ENCODE peak calls at places on chromosomes 2 and 18, in nine cellular contexts. One of them, this sample, is unnamed.

GRCh38 chr2:241768251-241768711 is 8.3 kb upstream of the GAL3ST2 start:
- DNase-seq in thyroid gland: no peak
- DNase-seq in breast epithelium: peak
- DNase-seq in endothelial cell of umbilical vein: no peak
- DNase-seq in sigmoid colon: peak
- DNase-seq in transverse colon: no peak
- DNase-seq in tibial nerve: no peak
- DNase-seq in H54: no peak
- DNase-seq in esophagus squamous epithelium: no peak
- DNase-seq in this sample: no peak

GRCh38 chr18:24019641-24020331 is 5.2 kb downstream of the TTC39C start:
- DNase-seq in endothelial cell of umbilical vein: no peak
- DNase-seq in transverse colon: no peak
- DNase-seq in breast epithelium: no peak
- DNase-seq in tibial nerve: no peak
- DNase-seq in sigmoid colon: no peak
- DNase-seq in esophagus squamous epithelium: no peak
- DNase-seq in thyroid gland: no peak
- DNase-seq in H54: no peak
- DNase-seq in this sample: no peak

GRCh38 chr2:189252991-189253680 is 73.6 kb upstream of the COL5A2 start:
- DNase-seq in tibial nerve: no peak
- DNase-seq in sigmoid colon: no peak
- DNase-seq in thyroid gland: no peak
- DNase-seq in transverse colon: peak
- DNase-seq in breast epithelium: no peak
- DNase-seq in esophagus squamous epithelium: no peak
- DNase-seq in endothelial cell of umbilical vein: peak
- DNase-seq in H54: no peak
- DNase-seq in this sample: no peak

GRCh38 chr2:238106339-238106697 is 6.2 kb downstream of the ESPNL start:
- DNase-seq in thyroid gland: no peak
- DNase-seq in endothelial cell of umbilical vein: no peak
- DNase-seq in tibial nerve: no peak
- DNase-seq in sigmoid colon: peak
- DNase-seq in transverse colon: peak
- DNase-seq in breast epithelium: no peak
- DNase-seq in H54: no peak
- DNase-seq in esophagus squamous epithelium: no peak
- DNase-seq in this sample: no peak

GRCh38 chr2:98281607-98282006 is 64.6 kb upstream of the CNGA3 start:
- DNase-seq in esophagus squamous epithelium: no peak
- DNase-seq in transverse colon: no peak
- DNase-seq in thyroid gland: no peak
- DNase-seq in tibial nerve: no peak
- DNase-seq in endothelial cell of umbilical vein: no peak
- DNase-seq in breast epithelium: no peak
- DNase-seq in sigmoid colon: no peak
- DNase-seq in H54: no peak
- DNase-seq in this sample: no peak

GRCh38 chr2:236205867-236206645 is 37.9 kb upstream of the GBX2 start:
- DNase-seq in H54: no peak
- DNase-seq in endothelial cell of umbilical vein: peak
- DNase-seq in sigmoid colon: no peak
- DNase-seq in transverse colon: no peak
- DNase-seq in breast epithelium: no peak
- DNase-seq in esophagus squamous epithelium: no peak
- DNase-seq in thyroid gland: no peak
- DNase-seq in tibial nerve: no peak
- DNase-seq in this sample: no peak

GRCh38 chr18:39521164-39521563 is 1955.6 kb upstream of the CELF4 start:
- DNase-seq in endothelial cell of umbilical vein: no peak
- DNase-seq in esophagus squamous epithelium: no peak
- DNase-seq in thyroid gland: no peak
- DNase-seq in breast epithelium: no peak
- DNase-seq in tibial nerve: no peak
- DNase-seq in H54: no peak
- DNase-seq in transverse colon: no peak
- DNase-seq in sigmoid colon: no peak
- DNase-seq in this sample: no peak

GRCh38 chr2:1601471-1602358 is 142.6 kb downstream of the PXDN start:
- DNase-seq in tibial nerve: no peak
- DNase-seq in thyroid gland: no peak
- DNase-seq in sigmoid colon: no peak
- DNase-seq in breast epithelium: no peak
- DNase-seq in esophagus squamous epithelium: no peak
- DNase-seq in transverse colon: no peak
- DNase-seq in endothelial cell of umbilical vein: no peak
- DNase-seq in H54: no peak
- DNase-seq in this sample: no peak

GRCh38 chr2:120820263-120820884 is 84.7 kb downstream of the GLI2 start:
- DNase-seq in tibial nerve: no peak
- DNase-seq in H54: no peak
- DNase-seq in sigmoid colon: peak
- DNase-seq in endothelial cell of umbilical vein: no peak
- DNase-seq in esophagus squamous epithelium: no peak
- DNase-seq in breast epithelium: no peak
- DNase-seq in transverse colon: peak
- DNase-seq in thyroid gland: no peak
- DNase-seq in this sample: no peak

GRCh38 chr2:201116115-201116958 is at the start of gene CFLAR:
- DNase-seq in tibial nerve: peak
- DNase-seq in breast epithelium: peak
- DNase-seq in H54: peak
- DNase-seq in esophagus squamous epithelium: no peak
- DNase-seq in endothelial cell of umbilical vein: peak
- DNase-seq in thyroid gland: peak
- DNase-seq in transverse colon: peak
- DNase-seq in sigmoid colon: peak
- DNase-seq in this sample: peak

GRCh38 chr18:78830826-78831225 is 148.8 kb upstream of the SALL3 start:
- DNase-seq in breast epithelium: no peak
- DNase-seq in transverse colon: no peak
- DNase-seq in thyroid gland: no peak
- DNase-seq in H54: no peak
- DNase-seq in sigmoid colon: no peak
- DNase-seq in esophagus squamous epithelium: no peak
- DNase-seq in endothelial cell of umbilical vein: no peak
- DNase-seq in tibial nerve: no peak
- DNase-seq in this sample: no peak

GRCh38 chr2:63438171-63438570 is 150.1 kb downstream of the WDPCP start:
- DNase-seq in tibial nerve: no peak
- DNase-seq in thyroid gland: no peak
- DNase-seq in H54: no peak
- DNase-seq in sigmoid colon: no peak
- DNase-seq in esophagus squamous epithelium: no peak
- DNase-seq in endothelial cell of umbilical vein: peak
- DNase-seq in transverse colon: no peak
- DNase-seq in breast epithelium: no peak
- DNase-seq in this sample: no peak

GRCh38 chr2:214011676-214012075 is 399.2 kb upstream of the VWC2L start:
- DNase-seq in endothelial cell of umbilical vein: no peak
- DNase-seq in esophagus squamous epithelium: no peak
- DNase-seq in tibial nerve: no peak
- DNase-seq in transverse colon: no peak
- DNase-seq in sigmoid colon: no peak
- DNase-seq in thyroid gland: no peak
- DNase-seq in breast epithelium: no peak
- DNase-seq in H54: no peak
- DNase-seq in this sample: no peak

GRCh38 chr2:188773075-188773474 is 201.1 kb upstream of the COL3A1 start:
- DNase-seq in endothelial cell of umbilical vein: no peak
- DNase-seq in thyroid gland: no peak
- DNase-seq in tibial nerve: no peak
- DNase-seq in H54: no peak
- DNase-seq in sigmoid colon: no peak
- DNase-seq in esophagus squamous epithelium: no peak
- DNase-seq in breast epithelium: no peak
- DNase-seq in transverse colon: no peak
- DNase-seq in this sample: no peak

GRCh38 chr2:196101325-196101981 is 32.8 kb upstream of the DNAH7 start:
- DNase-seq in esophagus squamous epithelium: no peak
- DNase-seq in breast epithelium: peak
- DNase-seq in endothelial cell of umbilical vein: no peak
- DNase-seq in transverse colon: peak
- DNase-seq in tibial nerve: no peak
- DNase-seq in H54: no peak
- DNase-seq in thyroid gland: no peak
- DNase-seq in sigmoid colon: no peak
- DNase-seq in this sample: peak

GRCh38 chr2:198135481-198135934 is 331.1 kb downstream of the PLCL1 start:
- DNase-seq in tibial nerve: no peak
- DNase-seq in sigmoid colon: no peak
- DNase-seq in esophagus squamous epithelium: no peak
- DNase-seq in H54: no peak
- DNase-seq in breast epithelium: no peak
- DNase-seq in thyroid gland: no peak
- DNase-seq in transverse colon: no peak
- DNase-seq in endothelial cell of umbilical vein: no peak
- DNase-seq in this sample: no peak

GRCh38 chr2:128317186-128317897 is 1.3 kb downstream of the HS6ST1 start:
- DNase-seq in transverse colon: peak
- DNase-seq in breast epithelium: peak
- DNase-seq in H54: no peak
- DNase-seq in esophagus squamous epithelium: no peak
- DNase-seq in sigmoid colon: peak
- DNase-seq in endothelial cell of umbilical vein: no peak
- DNase-seq in thyroid gland: peak
- DNase-seq in tibial nerve: no peak
- DNase-seq in this sample: peak

GRCh38 chr2:231673348-231673770 is 35.0 kb upstream of the PTMA start:
- DNase-seq in thyroid gland: peak
- DNase-seq in esophagus squamous epithelium: no peak
- DNase-seq in H54: peak
- DNase-seq in transverse colon: peak
- DNase-seq in sigmoid colon: peak
- DNase-seq in breast epithelium: no peak
- DNase-seq in tibial nerve: no peak
- DNase-seq in endothelial cell of umbilical vein: no peak
- DNase-seq in this sample: no peak

GRCh38 chr2:223096571-223096970 is 44.6 kb downstream of the KCNE4 start:
- DNase-seq in breast epithelium: no peak
- DNase-seq in tibial nerve: no peak
- DNase-seq in H54: no peak
- DNase-seq in transverse colon: no peak
- DNase-seq in sigmoid colon: no peak
- DNase-seq in thyroid gland: no peak
- DNase-seq in endothelial cell of umbilical vein: no peak
- DNase-seq in esophagus squamous epithelium: no peak
- DNase-seq in this sample: no peak

GRCh38 chr18:1294229-1294628 is 389.6 kb downstream of the ADCYAP1 start:
- DNase-seq in sigmoid colon: no peak
- DNase-seq in tibial nerve: no peak
- DNase-seq in breast epithelium: no peak
- DNase-seq in esophagus squamous epithelium: no peak
- DNase-seq in thyroid gland: no peak
- DNase-seq in H54: no peak
- DNase-seq in endothelial cell of umbilical vein: no peak
- DNase-seq in transverse colon: no peak
- DNase-seq in this sample: no peak

GRCh38 chr2:26978061-26978596 is 7.7 kb downstream of the MAPRE3 start:
- DNase-seq in esophagus squamous epithelium: no peak
- DNase-seq in endothelial cell of umbilical vein: peak
- DNase-seq in transverse colon: peak
- DNase-seq in tibial nerve: no peak
- DNase-seq in sigmoid colon: no peak
- DNase-seq in thyroid gland: peak
- DNase-seq in H54: no peak
- DNase-seq in breast epithelium: no peak
- DNase-seq in this sample: peak

GRCh38 chr2:217897816-217898806 is 104.7 kb downstream of the TNS1 start:
- DNase-seq in esophagus squamous epithelium: no peak
- DNase-seq in tibial nerve: no peak
- DNase-seq in thyroid gland: peak
- DNase-seq in transverse colon: no peak
- DNase-seq in breast epithelium: peak
- DNase-seq in endothelial cell of umbilical vein: no peak
- DNase-seq in sigmoid colon: peak
- DNase-seq in H54: no peak
- DNase-seq in this sample: no peak
- TF ChIP-seq POLR2A in esophagus squamous epithelium: no peak
- TF ChIP-seq POLR2A in tibial nerve: no peak
- TF ChIP-seq POLR2A in thyroid gland: no peak
- TF ChIP-seq POLR2A in transverse colon: no peak
- TF ChIP-seq POLR2A in breast epithelium: no peak
- TF ChIP-seq POLR2A in endothelial cell of umbilical vein: no peak
- TF ChIP-seq POLR2A in sigmoid colon: no peak
- TF ChIP-seq POLR2A in H54: no peak
- TF ChIP-seq POLR2A in this sample: no peak

GRCh38 chr2:9142551-9143263 is 63.9 kb upstream of the ASAP2 start:
- DNase-seq in H54: peak
- DNase-seq in breast epithelium: peak
- DNase-seq in tibial nerve: peak
- DNase-seq in sigmoid colon: peak
- DNase-seq in transverse colon: peak
- DNase-seq in thyroid gland: peak
- DNase-seq in endothelial cell of umbilical vein: peak
- DNase-seq in esophagus squamous epithelium: no peak
- DNase-seq in this sample: peak
- TF ChIP-seq POLR2A in H54: no peak
- TF ChIP-seq POLR2A in breast epithelium: no peak
- TF ChIP-seq POLR2A in tibial nerve: no peak
- TF ChIP-seq POLR2A in sigmoid colon: no peak
- TF ChIP-seq POLR2A in transverse colon: no peak
- TF ChIP-seq POLR2A in thyroid gland: no peak
- TF ChIP-seq POLR2A in endothelial cell of umbilical vein: no peak
- TF ChIP-seq POLR2A in esophagus squamous epithelium: no peak
- TF ChIP-seq POLR2A in this sample: no peak

GRCh38 chr2:61176755-61177726 is 15.1 kb downstream of the C2orf74 start:
- DNase-seq in tibial nerve: peak
- DNase-seq in endothelial cell of umbilical vein: peak
- DNase-seq in H54: peak
- DNase-seq in transverse colon: peak
- DNase-seq in sigmoid colon: peak
- DNase-seq in thyroid gland: peak
- DNase-seq in breast epithelium: peak
- DNase-seq in esophagus squamous epithelium: peak
- DNase-seq in this sample: peak
- TF ChIP-seq POLR2A in tibial nerve: peak
- TF ChIP-seq POLR2A in endothelial cell of umbilical vein: peak
- TF ChIP-seq POLR2A in H54: peak
- TF ChIP-seq POLR2A in transverse colon: peak
- TF ChIP-seq POLR2A in sigmoid colon: peak
- TF ChIP-seq POLR2A in thyroid gland: peak
- TF ChIP-seq POLR2A in breast epithelium: peak
- TF ChIP-seq POLR2A in esophagus squamous epithelium: peak
- TF ChIP-seq POLR2A in this sample: peak

DNA sequence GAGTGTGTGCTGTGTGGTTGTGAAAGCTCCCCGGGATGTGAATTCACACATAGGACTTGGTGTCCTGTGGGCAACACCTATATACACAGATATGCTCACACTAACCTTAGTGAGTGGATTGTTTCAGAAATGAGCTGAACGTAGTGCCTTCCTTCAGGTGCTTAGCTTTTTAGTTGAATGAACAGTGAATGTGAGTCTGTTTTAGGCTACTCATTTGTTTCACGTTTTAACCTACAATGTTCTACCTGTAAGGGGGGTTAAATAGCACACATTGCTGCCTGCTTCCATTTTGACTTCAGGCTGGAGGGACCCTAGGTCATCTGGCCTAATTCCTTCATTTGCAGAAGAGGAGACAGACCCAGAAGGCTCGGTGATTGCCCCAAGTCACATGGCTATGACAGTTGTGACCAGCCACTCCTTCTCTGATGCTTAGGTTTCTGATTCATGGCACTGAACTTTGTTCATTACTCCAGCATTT is 1.0 kb downstream of the PLEK start:
- DNase-seq in endothelial cell of umbilical vein: no peak
- DNase-seq in transverse colon: peak
- DNase-seq in esophagus squamous epithelium: no peak
- DNase-seq in sigmoid colon: no peak
- DNase-seq in thyroid gland: no peak
- DNase-seq in H54: no peak
- DNase-seq in tibial nerve: no peak
- DNase-seq in breast epithelium: no peak
- DNase-seq in this sample: peak
- TF ChIP-seq POLR2A in endothelial cell of umbilical vein: no peak
- TF ChIP-seq POLR2A in transverse colon: no peak
- TF ChIP-seq POLR2A in esophagus squamous epithelium: no peak
- TF ChIP-seq POLR2A in sigmoid colon: no peak
- TF ChIP-seq POLR2A in thyroid gland: no peak
- TF ChIP-seq POLR2A in H54: no peak
- TF ChIP-seq POLR2A in tibial nerve: no peak
- TF ChIP-seq POLR2A in breast epithelium: no peak
- TF ChIP-seq POLR2A in this sample: no peak

This sample was measured in erythroblast.